ENCODE peak calls at places on chromosomes 2 and 18, in seven cellular contexts. N is A549, E is HFF-Myc, Y is OCI-LY7, D is bronchial epithelial cell, C is fibroblast of lung, T is nephron progenitor cell. S is an unnamed sample.
A peak's percentile ranks its signal among the peaks of the same experiment; 100 is the strongest.

GRCh38 chr2:2640371-2640770 is 309.3 kb upstream of the MYT1L start:
- DNase-seq in N (no peak), E (no peak), Y (no peak), D (no peak), C (no peak), T (no peak), S (no peak)

GRCh38 chr2:135948642-135949355 is 36.6 kb downstream of the DARS1 start:
- DNase-seq in N (peak; percentile 41), E (peak; percentile 56), Y (no peak), D (peak; percentile 94), C (peak; percentile 85), T (no peak), S (peak; percentile 64)

GRCh38 chr2:238299803-238300202 is 11.4 kb upstream of the PER2 start:
- DNase-seq in N (no peak), E (no peak), Y (no peak), D (no peak), C (no peak), T (no peak), S (no peak)

GRCh38 chr2:207802650-207803049 is 32.9 kb upstream of the FZD5 start:
- DNase-seq in N (no peak), E (no peak), Y (no peak), D (no peak), C (no peak), T (no peak), S (no peak)

GRCh38 chr2:235709969-235710879 is 216.4 kb downstream of the AGAP1 start:
- DNase-seq in N (no peak), E (no peak), Y (no peak), D (no peak), C (peak; percentile 33), T (no peak), S (no peak)

GRCh38 chr2:18630541-18630940 is 41.2 kb upstream of the NT5C1B start:
- DNase-seq in N (no peak), E (no peak), Y (no peak), D (peak; percentile 65), C (peak; percentile 32), T (no peak), S (no peak)

GRCh38 chr18:35076556-35076955 is 35.3 kb downstream of the MAPRE2 start:
- DNase-seq in N (no peak), E (peak; percentile 39), Y (no peak), D (peak; percentile 57), C (peak; percentile 93), T (no peak), S (peak; percentile 86)

GRCh38 chr2:31384771-31385276 is 29.7 kb downstream of the XDH start:
- DNase-seq in N (peak; percentile 79), E (peak; percentile 52), Y (no peak), D (peak; percentile 99), C (peak; percentile 98), T (no peak), S (peak; percentile 75)

GRCh38 chr2:45263147-45263546 is 253.9 kb upstream of the SIX2 start:
- DNase-seq in N (no peak), E (no peak), Y (peak; percentile 55), D (no peak), C (no peak), T (no peak), S (no peak)

GRCh38 chr18:35868919-35869318 is 103.6 kb upstream of the RMP24 start:
- DNase-seq in N (no peak), E (no peak), Y (no peak), D (no peak), C (no peak), T (no peak), S (no peak)

GRCh38 chr2:25035537-25036220 is 6.2 kb upstream of the EFR3B start:
- DNase-seq in N (no peak), E (no peak), Y (no peak), D (peak; percentile 65), C (no peak), T (no peak), S (no peak)

GRCh38 chr2:23526114-23526513 is 141.1 kb downstream of the KLHL29 start:
- DNase-seq in N (no peak), E (no peak), Y (no peak), D (no peak), C (no peak), T (no peak), S (no peak)

GRCh38 chr2:41400057-41400665 is 647.7 kb upstream of the PKDCC start:
- DNase-seq in N (no peak), E (no peak), Y (peak; percentile 20), D (peak; percentile 5), C (peak; percentile 0), T (peak; percentile 45), S (no peak)

GRCh38 chr2:214320211-214320610 is 90.6 kb upstream of the VWC2L start:
- DNase-seq in N (no peak), E (no peak), Y (no peak), D (peak; percentile 64), C (no peak), T (no peak), S (no peak)

GRCh38 chr2:11333431-11334183 is 10.8 kb downstream of the ROCK2 start:
- DNase-seq in N (no peak), E (no peak), Y (no peak), D (no peak), C (no peak), T (no peak), S (no peak)

GRCh38 chr2:39506215-39506614 is 69.1 kb upstream of the MAP4K3 start:
- DNase-seq in N (no peak), E (no peak), Y (no peak), D (peak; percentile 81), C (no peak), T (no peak), S (no peak)

DNA sequence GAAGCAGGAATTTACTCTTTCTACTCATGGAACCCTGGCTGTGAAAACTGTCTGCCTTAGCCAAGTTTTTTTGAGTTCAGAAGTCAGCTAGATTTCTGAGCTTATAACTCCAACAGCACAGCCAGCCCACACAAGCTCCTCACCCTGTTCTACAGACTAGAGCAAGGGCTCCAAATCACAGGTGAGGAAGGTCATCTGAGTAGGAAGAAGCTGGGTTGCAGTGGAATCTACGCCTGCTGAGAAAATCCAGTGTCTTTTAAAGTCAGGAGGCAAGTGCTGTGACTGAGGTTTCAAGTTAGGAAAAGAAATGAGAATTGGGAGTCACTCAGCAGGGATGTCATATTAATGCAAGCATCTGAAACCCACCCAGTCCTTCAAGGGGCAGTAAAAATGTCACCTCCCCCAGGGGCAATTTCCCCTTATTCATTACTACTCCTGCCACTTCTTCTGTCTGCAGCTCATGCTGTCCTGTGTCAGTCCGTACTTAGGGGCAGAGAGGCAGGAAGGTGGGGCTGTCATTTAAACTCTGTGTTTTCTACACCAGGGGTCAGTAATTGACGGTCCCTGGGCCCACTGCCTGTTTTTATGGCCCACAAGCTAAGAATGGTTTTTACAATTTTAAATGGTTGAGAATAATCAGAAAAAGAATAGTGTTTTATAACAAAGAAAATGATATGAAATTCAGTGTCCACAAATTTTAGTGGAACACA is 551.1 kb downstream of the BCL11A start:
- DNase-seq in N (no peak), E (no peak), Y (peak; percentile 20), D (no peak), C (no peak), T (peak; percentile 21), S (no peak)
- TF ChIP-seq CTCF in N (no peak), E (no peak), Y (peak; percentile 51), D (no peak), C (no peak), T (peak; percentile 12), S (no peak)

GRCh38 chr2:195656859-195657633 is at the start of gene SLC39A10:
- DNase-seq in N (peak; percentile 77), E (peak; percentile 93), Y (peak; percentile 97), D (peak; percentile 97), C (peak; percentile 96), T (peak; percentile 94), S (peak; percentile 96)
- TF ChIP-seq CTCF in N (no peak), E (no peak), Y (peak; percentile 35), D (no peak), C (no peak), T (no peak), S (no peak)

DNA sequence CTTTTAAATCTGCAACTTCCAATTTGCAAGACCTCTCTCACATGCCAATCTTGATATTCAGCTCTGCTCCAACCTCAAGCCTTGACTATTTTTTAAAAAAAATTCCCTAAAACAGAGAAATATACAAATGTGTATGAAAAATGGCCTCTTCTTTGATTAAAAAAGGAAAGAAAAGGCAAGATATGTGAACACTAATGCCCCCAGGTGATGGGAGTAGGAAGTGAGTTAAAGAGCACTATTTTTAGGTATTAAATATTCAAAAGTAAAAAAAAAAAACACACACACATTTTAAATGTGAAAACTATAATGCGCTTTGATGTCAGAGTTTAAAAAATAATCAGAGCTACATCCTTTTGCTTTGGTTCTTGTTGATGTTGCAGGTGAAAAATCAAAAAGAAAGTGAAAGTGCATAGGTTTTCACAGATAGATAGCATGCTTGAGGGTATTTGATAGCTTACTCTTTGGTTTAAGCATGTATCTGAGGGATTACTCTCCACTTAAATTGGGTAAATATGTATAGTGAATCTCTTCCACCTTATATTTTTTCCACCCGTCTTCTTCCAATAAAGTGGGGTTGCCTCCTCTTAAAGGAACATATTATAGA is 406.0 kb upstream of the POU3F3 start:
- DNase-seq in N (no peak), E (no peak), Y (peak; percentile 9), D (no peak), C (no peak), T (no peak), S (peak; percentile 15)
- TF ChIP-seq CTCF in N (peak; percentile 33), E (no peak), Y (peak; percentile 61), D (no peak), C (no peak), T (peak; percentile 14), S (peak; percentile 44)

GRCh38 chr2:237131749-237132148 is 46.1 kb downstream of the COPS8 start:
- DNase-seq in N (no peak), E (no peak), Y (no peak), D (no peak), C (peak; percentile 25), T (no peak), S (no peak)

GRCh38 chr2:237132799-237133198 is 47.1 kb downstream of the COPS8 start:
- DNase-seq in N (peak; percentile 15), E (no peak), Y (peak; percentile 42), D (no peak), C (no peak), T (no peak), S (no peak)

GRCh38 chr2:237129625-237130263 is 44.1 kb downstream of the COPS8 start:
- DNase-seq in N (no peak), E (no peak), Y (no peak), D (no peak), C (no peak), T (no peak), S (no peak)

GRCh38 chr2:237128845-237129592 is 43.3 kb downstream of the COPS8 start:
- DNase-seq in N (no peak), E (no peak), Y (no peak), D (no peak), C (no peak), T (no peak), S (no peak)

DNA sequence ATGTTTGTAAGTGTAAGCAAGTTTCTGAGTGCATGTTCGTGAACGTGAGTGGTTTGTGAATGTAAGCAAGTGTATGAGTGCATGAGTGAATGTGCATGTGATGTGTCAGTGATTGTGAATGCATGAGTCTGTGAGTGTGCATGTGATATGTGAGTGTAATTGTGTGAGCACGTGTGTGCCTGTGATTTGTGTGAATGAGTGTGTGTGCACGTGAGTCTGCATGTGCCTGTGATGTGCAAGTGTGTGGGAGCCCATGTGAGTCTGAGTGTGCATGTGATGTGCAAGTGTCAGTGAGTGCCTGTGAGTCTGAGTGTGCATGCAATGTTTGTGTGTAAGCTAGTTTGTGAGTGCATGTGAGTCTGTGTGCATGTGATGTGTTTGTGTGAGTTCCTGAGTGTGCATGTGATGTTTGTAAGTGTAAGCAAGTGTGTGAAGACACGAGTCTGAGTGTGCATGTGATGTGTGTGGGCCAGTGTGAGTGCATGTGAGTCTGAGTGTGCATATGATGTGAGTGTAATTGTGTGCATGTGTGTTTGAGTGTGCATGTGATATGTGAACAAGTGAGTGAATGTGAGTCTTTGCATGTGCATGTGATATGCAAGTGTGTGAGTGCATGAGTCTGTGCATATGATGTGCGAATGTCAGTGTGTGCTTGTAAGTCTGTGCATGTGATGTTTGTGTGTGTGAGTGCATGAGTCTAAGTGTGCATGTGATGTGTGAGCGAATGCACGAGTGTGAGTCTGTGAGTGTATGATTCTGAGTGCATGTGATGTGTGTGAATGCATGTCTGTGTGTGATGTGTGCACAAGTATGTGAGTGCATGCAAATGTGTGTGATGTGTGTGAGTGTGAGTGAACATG is 45.1 kb downstream of the COPS8 start:
- DNase-seq in N (no peak), E (no peak), Y (no peak), D (no peak), C (no peak), T (no peak), S (no peak)
- TF ChIP-seq CTCF in N (no peak), E (no peak), Y (no peak), D (no peak), C (no peak), T (no peak), S (no peak)